ENCODE peak calls at places on chromosome X, in eight cellular contexts. M, O, P, K, J, A, U and N are unnamed samples.

GRCh38 chrX:3244955-3245354 is 101.5 kb downstream of the MXRA5 start:
- DNase-seq in J (no peak), A (peak), M (no peak), O (no peak), P (no peak), U (no peak), K (no peak), N (no peak)

GRCh38 chrX:18643853-18644252 is 28.1 kb downstream of the RS1 start:
- DNase-seq in A (no peak), P (peak), O (no peak), K (no peak), U (no peak), M (no peak), J (no peak), N (no peak)

GRCh38 chrX:103999234-103999633 is 14.3 kb downstream of the H2BW1 start:
- DNase-seq in M (no peak), K (no peak), U (no peak), J (no peak), P (no peak), O (no peak), A (peak), N (no peak)

GRCh38 chrX:3326721-3327120 is 19.7 kb downstream of the MXRA5 start:
- DNase-seq in A (no peak), M (no peak), U (no peak), P (no peak), J (peak), K (no peak), O (peak), N (peak)

GRCh38 chrX:87063622-87064021 is 454.0 kb upstream of the KLHL4 start:
- DNase-seq in P (no peak), O (no peak), A (no peak), J (no peak), M (no peak), K (no peak), U (no peak), N (no peak)

GRCh38 chrX:120238947-120239346 is 11.7 kb upstream of the ZBTB33 start:
- DNase-seq in K (no peak), P (no peak), U (no peak), A (no peak), O (no peak), J (no peak), M (no peak), N (peak)

GRCh38 chrX:56788229-56788628 is 59.2 kb downstream of the NBDY start:
- DNase-seq in U (no peak), A (peak), K (no peak), J (peak), M (no peak), P (no peak), O (no peak), N (no peak)

GRCh38 chrX:16876696-16877095 is 6.5 kb upstream of the RBBP7 start:
- DNase-seq in U (no peak), A (no peak), K (no peak), P (no peak), M (no peak), O (no peak), J (no peak), N (no peak)

GRCh38 chrX:39633293-39633692 is 464.5 kb downstream of the BCOR start:
- DNase-seq in O (no peak), J (no peak), P (no peak), K (no peak), U (no peak), M (no peak), A (no peak), N (peak)

GRCh38 chrX:13898084-13898483 is 81.2 kb upstream of the GPM6B start:
- DNase-seq in A (peak), U (no peak), K (no peak), J (peak), P (no peak), O (no peak), M (no peak), N (peak)

GRCh38 chrX:456146-456545 is 69.4 kb upstream of the PPP2R3B start:
- DNase-seq in A (no peak), U (no peak), O (no peak), P (no peak), M (no peak), J (no peak), K (no peak), N (no peak)

GRCh38 chrX:56995271-56995994 is at the start of gene SPIN3:
- DNase-seq in K (peak), J (peak), M (peak), U (peak), A (peak), O (no peak), P (peak), N (peak)

GRCh38 chrX:84501798-84502628 is at the start of gene HDX:
- DNase-seq in O (peak), J (peak), A (peak), U (peak), K (peak), M (peak), P (peak), N (peak)

DNA sequence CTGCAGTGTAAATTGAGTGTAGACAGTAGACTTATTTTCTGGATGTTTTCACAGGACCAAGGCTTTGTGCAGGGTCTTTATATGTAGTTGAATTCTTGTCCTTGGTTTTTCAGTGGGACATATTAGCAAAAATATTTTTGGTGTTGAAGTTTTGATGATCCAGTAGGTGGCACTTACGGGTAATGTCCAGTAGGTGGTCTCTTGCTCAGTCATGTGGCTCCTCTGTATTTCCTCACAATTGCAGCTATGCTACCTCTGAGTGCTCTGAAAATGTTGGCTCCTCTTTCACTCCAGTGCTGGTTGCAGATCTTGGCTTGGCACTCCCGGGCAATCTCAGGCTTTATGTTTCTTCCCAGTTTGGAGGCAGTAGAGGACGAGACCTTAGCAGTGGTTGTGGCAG is 419.8 kb upstream of the AMOT start:
- DNase-seq in P (no peak), K (no peak), J (no peak), O (no peak), U (no peak), M (no peak), A (peak), N (peak)
- TF ChIP-seq CTCF in P (peak), K (no peak), J (no peak), O (peak), U (no peak), M (peak), A (peak), N (peak)

DNA sequence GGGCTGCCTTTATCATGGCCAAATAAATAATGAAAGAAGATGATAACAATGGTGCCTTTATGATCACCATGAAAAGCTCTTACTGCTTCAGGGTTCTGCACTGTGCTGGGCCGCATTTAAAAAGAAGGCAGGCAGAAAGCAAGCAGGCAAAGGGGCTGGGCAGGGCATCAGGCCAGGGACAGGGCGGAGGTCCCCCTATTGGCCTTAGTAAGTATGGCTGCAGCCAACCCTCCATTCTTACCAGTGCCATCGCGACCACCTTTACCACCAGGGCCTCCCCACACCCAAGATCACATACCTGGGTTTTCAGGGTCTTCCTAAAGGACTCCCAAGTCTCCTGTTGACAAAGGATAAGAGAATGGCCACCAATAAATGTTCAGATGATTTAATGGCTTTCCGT is 38.9 kb downstream of the CNGA2 start:
- DNase-seq in M (no peak), O (no peak), U (no peak), A (no peak), P (no peak), J (no peak), K (no peak), N (no peak)
- TF ChIP-seq CTCF in M (no peak), O (no peak), U (no peak), A (no peak), P (no peak), J (no peak), K (no peak), N (no peak)

GRCh38 chrX:148682206-148682605 is 181.8 kb downstream of the AFF2 start:
- DNase-seq in M (no peak), A (no peak), J (no peak), K (no peak), O (no peak), P (no peak), U (no peak), N (no peak)

GRCh38 chrX:148681605-148682004 is 181.2 kb downstream of the AFF2 start:
- DNase-seq in A (no peak), P (no peak), J (no peak), M (no peak), U (no peak), K (no peak), O (no peak), N (no peak)
- TF ChIP-seq CTCF in A (no peak), P (no peak), J (no peak), M (no peak), U (no peak), K (no peak), O (no peak), N (no peak)

GRCh38 chrX:111262086-111262485 is 8.2 kb downstream of the CAPN6 start:
- DNase-seq in A (no peak), O (no peak), U (no peak), P (no peak), J (no peak), M (no peak), K (no peak), N (peak)

GRCh38 chrX:111259559-111259958 is 10.7 kb downstream of the CAPN6 start:
- DNase-seq in O (no peak), J (no peak), A (no peak), M (no peak), U (no peak), K (no peak), P (no peak), N (no peak)

GRCh38 chrX:111270339-111270738 is at the start of gene CAPN6:
- DNase-seq in M (no peak), O (no peak), P (no peak), J (peak), U (no peak), A (peak), K (no peak), N (peak)

GRCh38 chrX:111265506-111265905 is 4.8 kb downstream of the CAPN6 start:
- DNase-seq in A (no peak), P (no peak), J (no peak), U (no peak), M (no peak), K (no peak), O (no peak), N (no peak)

DNA sequence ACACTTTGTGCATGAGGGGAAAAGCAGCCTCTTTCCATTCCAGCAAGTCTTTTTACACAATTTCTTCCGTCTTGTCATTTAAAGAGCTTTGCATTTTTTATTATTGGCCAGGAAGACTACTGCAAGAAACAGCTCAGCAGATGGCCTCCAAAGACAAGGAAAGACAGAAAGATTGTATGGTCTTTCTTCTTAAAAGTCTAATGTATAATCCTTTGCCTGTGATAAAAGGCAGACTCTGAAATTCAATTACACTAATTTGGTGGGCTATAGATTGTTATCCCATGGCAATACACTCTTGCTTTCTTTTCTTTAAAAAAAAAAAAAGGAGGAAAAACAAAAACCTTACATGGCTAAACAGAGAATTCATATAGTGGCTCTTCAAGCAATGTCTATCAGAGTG is 5.9 kb downstream of the CAPN6 start:
- DNase-seq in A (no peak), M (no peak), K (no peak), P (no peak), O (no peak), J (no peak), U (no peak), N (no peak)
- TF ChIP-seq CTCF in A (no peak), M (no peak), K (no peak), P (peak), O (no peak), J (no peak), U (no peak), N (no peak)

DNA sequence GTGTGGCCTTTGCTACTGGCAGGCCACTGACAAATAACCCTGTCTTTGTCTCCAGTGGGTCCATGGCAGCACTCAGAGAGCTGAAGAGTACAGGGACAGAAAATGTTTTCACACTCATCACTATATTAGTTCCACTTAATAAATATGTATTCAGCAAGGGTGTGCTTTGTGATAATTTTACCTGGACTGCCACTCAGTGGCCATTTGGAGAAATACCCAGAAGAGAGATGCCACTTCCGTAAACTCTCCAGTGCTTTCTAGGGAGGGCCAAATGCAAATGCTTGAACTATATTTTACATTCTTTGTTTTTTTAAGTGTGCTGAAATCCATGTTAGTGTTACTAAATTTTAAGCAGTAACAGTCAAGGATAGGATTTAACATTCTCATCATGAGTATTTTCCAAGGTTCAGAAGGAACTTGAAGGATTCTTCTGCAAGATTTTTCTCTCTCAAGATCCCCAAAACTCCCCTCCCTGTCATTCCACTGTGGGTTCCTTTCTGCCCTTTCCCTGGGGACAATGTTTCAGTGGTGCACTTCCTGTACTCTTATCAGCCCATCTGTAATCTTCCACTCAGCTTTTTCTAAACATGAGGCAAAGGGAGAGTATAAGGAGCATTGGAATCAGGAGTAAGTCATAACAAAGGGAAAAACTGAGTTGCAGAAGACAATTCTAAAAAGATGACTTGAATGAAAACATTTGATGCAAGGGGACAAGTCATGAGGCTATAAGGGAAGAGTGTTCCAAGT is 46.0 kb downstream of the TFDP3 start:
- DNase-seq in O (no peak), P (no peak), J (no peak), M (no peak), K (no peak), A (peak), U (no peak), N (no peak)
- TF ChIP-seq CTCF in O (peak), P (peak), J (peak), M (peak), K (peak), A (peak), U (no peak), N (no peak)